ENCODE peak calls at places on chromosomes 2 and 18, in five cellular contexts. One of them, this sample, is unnamed. For H3K36me3 and H3K4me1, the result is how much of the 10 kb centered on the place peaks cover.

GRCh38 chr2:144078802-144079386 is 441.0 kb downstream of the ZEB2 start:
- DNase-seq in stomach: no peak
- DNase-seq in SK-N-SH: peak
- DNase-seq in transverse colon: no peak
- DNase-seq in neural progenitor cell: no peak
- DNase-seq in this sample: no peak

GRCh38 chr18:78271790-78272189 is 707.8 kb upstream of the SALL3 start:
- DNase-seq in stomach: no peak
- DNase-seq in SK-N-SH: no peak
- DNase-seq in transverse colon: no peak
- DNase-seq in neural progenitor cell: no peak
- DNase-seq in this sample: no peak

GRCh38 chr2:219633276-219634065 is 6.0 kb downstream of the SLC4A3 start:
- DNase-seq in stomach: peak
- DNase-seq in SK-N-SH: peak
- DNase-seq in transverse colon: no peak
- DNase-seq in neural progenitor cell: no peak
- DNase-seq in this sample: no peak

GRCh38 chr2:208820289-208820688 is 413.7 kb downstream of the PTH2R start:
- DNase-seq in stomach: no peak
- DNase-seq in SK-N-SH: peak
- DNase-seq in transverse colon: no peak
- DNase-seq in neural progenitor cell: peak
- DNase-seq in this sample: no peak

GRCh38 chr2:96527990-96528679 is 8.4 kb upstream of the ARID5A start:
- DNase-seq in stomach: no peak
- DNase-seq in SK-N-SH: no peak
- DNase-seq in transverse colon: peak
- DNase-seq in neural progenitor cell: no peak
- DNase-seq in this sample: no peak

GRCh38 chr2:104872866-104873688 is 19.2 kb downstream of the POU3F3 start:
- DNase-seq in stomach: peak
- DNase-seq in SK-N-SH: peak
- DNase-seq in transverse colon: peak
- DNase-seq in neural progenitor cell: peak
- DNase-seq in this sample: peak

GRCh38 chr2:17915099-17915498 is 36.6 kb downstream of the KCNS3 start:
- DNase-seq in stomach: no peak
- DNase-seq in SK-N-SH: no peak
- DNase-seq in transverse colon: no peak
- DNase-seq in neural progenitor cell: no peak
- DNase-seq in this sample: no peak

GRCh38 chr2:109148347-109148746 is 19.3 kb downstream of the SH3RF3 start:
- DNase-seq in stomach: no peak
- DNase-seq in SK-N-SH: no peak
- DNase-seq in transverse colon: no peak
- DNase-seq in neural progenitor cell: no peak
- DNase-seq in this sample: no peak

GRCh38 chr2:241849616-241850543 is 8.8 kb downstream of the PDCD1 start:
- DNase-seq in stomach: no peak
- DNase-seq in SK-N-SH: peak
- DNase-seq in transverse colon: no peak
- DNase-seq in neural progenitor cell: no peak
- DNase-seq in this sample: no peak

GRCh38 chr2:182897137-182897536 is 30.7 kb upstream of the FRZB start:
- DNase-seq in stomach: no peak
- DNase-seq in SK-N-SH: no peak
- DNase-seq in transverse colon: no peak
- DNase-seq in neural progenitor cell: no peak
- DNase-seq in this sample: no peak

GRCh38 chr2:223601932-223602676 is at the start of gene SCG2:
- DNase-seq in stomach: peak
- DNase-seq in SK-N-SH: peak
- DNase-seq in transverse colon: peak
- DNase-seq in neural progenitor cell: peak
- DNase-seq in this sample: peak

GRCh38 chr2:197254776-197255521 is 55.6 kb downstream of the ANKRD44 start:
- DNase-seq in stomach: no peak
- DNase-seq in SK-N-SH: peak
- DNase-seq in transverse colon: no peak
- DNase-seq in neural progenitor cell: no peak
- DNase-seq in this sample: no peak

GRCh38 chr2:229431331-229431954 is 160.4 kb upstream of the PID1 start:
- DNase-seq in stomach: no peak
- DNase-seq in SK-N-SH: peak
- DNase-seq in transverse colon: no peak
- DNase-seq in neural progenitor cell: peak
- DNase-seq in this sample: no peak

GRCh38 chr18:53657257-53657656 is 567.2 kb downstream of the MBD2 start:
- DNase-seq in stomach: no peak
- DNase-seq in SK-N-SH: no peak
- DNase-seq in transverse colon: no peak
- DNase-seq in neural progenitor cell: no peak
- DNase-seq in this sample: no peak

GRCh38 chr2:72824224-72824842 is 1.5 kb downstream of the EXOC6B start:
- DNase-seq in stomach: no peak
- DNase-seq in SK-N-SH: no peak
- DNase-seq in transverse colon: no peak
- DNase-seq in neural progenitor cell: no peak
- DNase-seq in this sample: no peak

GRCh38 chr2:19185061-19185460 is 173.4 kb downstream of the OSR1 start:
- DNase-seq in stomach: no peak
- DNase-seq in SK-N-SH: no peak
- DNase-seq in transverse colon: no peak
- DNase-seq in neural progenitor cell: no peak
- DNase-seq in this sample: no peak

GRCh38 chr2:172672999-172673726 is 62.5 kb upstream of the RAPGEF4 start:
- DNase-seq in stomach: peak
- DNase-seq in SK-N-SH: no peak
- DNase-seq in transverse colon: peak
- DNase-seq in neural progenitor cell: no peak
- DNase-seq in this sample: peak

GRCh38 chr18:11955299-11956029 is 25.8 kb upstream of the IMPA2 start:
- DNase-seq in stomach: no peak
- DNase-seq in SK-N-SH: no peak
- DNase-seq in transverse colon: peak
- DNase-seq in neural progenitor cell: no peak
- DNase-seq in this sample: peak

GRCh38 chr18:57542126-57542525 is 44.4 kb downstream of the FECH start:
- DNase-seq in stomach: no peak
- DNase-seq in SK-N-SH: no peak
- DNase-seq in transverse colon: no peak
- DNase-seq in neural progenitor cell: no peak
- DNase-seq in this sample: no peak
- H3K27ac ChIP-seq in stomach: no peak
- H3K27ac ChIP-seq in SK-N-SH: no peak
- H3K27ac ChIP-seq in transverse colon: no peak
- H3K27ac ChIP-seq in neural progenitor cell: no peak
- H3K27ac ChIP-seq in this sample: no peak

GRCh38 chr2:216116418-216116817 is 7.3 kb downstream of the XRCC5 start:
- DNase-seq in stomach: no peak
- DNase-seq in SK-N-SH: peak
- DNase-seq in transverse colon: no peak
- DNase-seq in neural progenitor cell: no peak
- DNase-seq in this sample: no peak

GRCh38 chr2:216119986-216120385 is 10.8 kb downstream of the XRCC5 start:
- DNase-seq in stomach: no peak
- DNase-seq in SK-N-SH: no peak
- DNase-seq in transverse colon: no peak
- DNase-seq in neural progenitor cell: no peak
- DNase-seq in this sample: no peak

GRCh38 chr2:216117566-216117965 is 8.4 kb downstream of the XRCC5 start:
- DNase-seq in stomach: no peak
- DNase-seq in SK-N-SH: no peak
- DNase-seq in transverse colon: no peak
- DNase-seq in neural progenitor cell: no peak
- DNase-seq in this sample: no peak

GRCh38 chr2:216119144-216119543 is 10.0 kb downstream of the XRCC5 start:
- DNase-seq in stomach: no peak
- DNase-seq in SK-N-SH: no peak
- DNase-seq in transverse colon: no peak
- DNase-seq in neural progenitor cell: peak
- DNase-seq in this sample: no peak

DNA sequence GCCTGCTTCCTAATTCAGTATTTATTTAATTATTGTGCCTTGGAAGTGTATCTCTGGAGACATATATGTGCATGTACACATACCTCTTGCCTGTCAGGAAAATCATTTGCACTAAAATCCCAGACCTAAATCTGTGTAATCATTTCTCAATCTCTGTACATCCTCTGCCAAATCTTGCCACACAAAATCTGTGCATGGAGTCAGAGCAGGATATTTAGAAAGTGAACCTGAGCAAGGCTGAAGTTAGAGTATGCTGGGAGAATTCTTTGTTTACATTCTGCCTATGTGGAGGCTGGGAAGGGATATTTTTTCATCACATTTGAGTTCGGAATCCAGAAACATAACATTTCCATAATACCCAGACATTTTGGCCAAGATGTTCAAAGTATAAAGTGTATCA is 9.3 kb downstream of the XRCC5 start:
- DNase-seq in stomach: no peak
- DNase-seq in SK-N-SH: no peak
- DNase-seq in transverse colon: no peak
- DNase-seq in neural progenitor cell: no peak
- DNase-seq in this sample: no peak
- H3K36me3 ChIP-seq in stomach: half or more
- H3K36me3 ChIP-seq in SK-N-SH: half or more
- H3K36me3 ChIP-seq in transverse colon: under half
- H3K36me3 ChIP-seq in neural progenitor cell: under half
- H3K36me3 ChIP-seq in this sample: under half

DNA sequence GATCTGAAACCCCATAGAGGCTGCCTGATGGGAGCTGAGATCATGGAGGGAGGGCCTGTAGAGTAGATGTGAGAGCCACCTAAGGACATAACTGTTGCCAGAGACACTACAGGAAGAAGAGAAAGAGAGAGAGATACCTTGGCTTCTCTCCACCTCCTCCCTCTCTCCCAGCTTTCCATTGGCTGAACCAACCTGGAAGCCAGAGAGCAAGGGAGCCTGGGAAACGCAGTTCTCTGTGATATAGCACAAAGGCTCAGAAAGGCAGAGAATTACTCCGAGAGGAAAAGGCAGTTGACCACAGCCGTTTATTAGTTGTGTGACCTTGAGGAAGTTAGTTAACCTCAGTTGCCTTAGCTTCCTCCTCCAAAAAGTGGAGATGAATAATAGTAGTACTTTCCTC is 37.7 kb upstream of the MAT2A start:
- DNase-seq in stomach: no peak
- DNase-seq in SK-N-SH: no peak
- DNase-seq in transverse colon: no peak
- DNase-seq in neural progenitor cell: no peak
- DNase-seq in this sample: no peak
- H3K4me1 ChIP-seq in stomach: half or more
- H3K4me1 ChIP-seq in SK-N-SH: under half
- H3K4me1 ChIP-seq in transverse colon: under half
- H3K4me1 ChIP-seq in neural progenitor cell: under half
- H3K4me1 ChIP-seq in this sample: under half

GRCh38 chr2:55116598-55116964 is 66.3 kb upstream of the RTN4 start:
- DNase-seq in stomach: no peak
- DNase-seq in SK-N-SH: no peak
- DNase-seq in transverse colon: no peak
- DNase-seq in neural progenitor cell: no peak
- DNase-seq in this sample: no peak
- H3K27ac ChIP-seq in stomach: no peak
- H3K27ac ChIP-seq in SK-N-SH: no peak
- H3K27ac ChIP-seq in transverse colon: no peak
- H3K27ac ChIP-seq in neural progenitor cell: no peak
- H3K27ac ChIP-seq in this sample: no peak

DNA sequence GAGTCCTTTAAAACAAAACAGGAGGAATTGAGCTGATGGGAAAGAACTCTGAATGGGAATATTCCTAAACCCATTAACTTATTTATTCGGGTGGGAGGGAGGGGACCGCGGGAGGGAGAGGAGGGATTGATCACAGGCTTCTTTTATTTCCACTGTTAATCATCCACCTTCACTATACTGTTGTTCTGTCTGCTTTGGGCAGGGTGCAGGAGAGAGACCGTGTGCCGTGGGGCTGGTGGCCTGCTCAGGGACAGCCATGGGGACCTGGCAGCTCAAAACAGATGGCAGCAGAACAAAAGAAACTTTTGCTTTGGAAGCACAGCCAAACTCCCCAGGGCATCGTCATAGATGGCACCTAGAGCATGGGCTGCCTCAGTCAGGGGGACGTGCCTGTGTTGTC is 195.3 kb downstream of the MGAT5 start:
- DNase-seq in stomach: no peak
- DNase-seq in SK-N-SH: no peak
- DNase-seq in transverse colon: no peak
- DNase-seq in neural progenitor cell: no peak
- DNase-seq in this sample: no peak
- H3K36me3 ChIP-seq in stomach: half or more
- H3K36me3 ChIP-seq in SK-N-SH: under half
- H3K36me3 ChIP-seq in transverse colon: under half
- H3K36me3 ChIP-seq in neural progenitor cell: under half
- H3K36me3 ChIP-seq in this sample: under half

GRCh38 chr2:131064589-131065232 is 28.5 kb downstream of the FAM168B start:
- DNase-seq in stomach: no peak
- DNase-seq in SK-N-SH: peak
- DNase-seq in transverse colon: no peak
- DNase-seq in neural progenitor cell: no peak
- DNase-seq in this sample: no peak
- H3K4me1 ChIP-seq in stomach: under half
- H3K4me1 ChIP-seq in SK-N-SH: under half
- H3K4me1 ChIP-seq in transverse colon: under half
- H3K4me1 ChIP-seq in neural progenitor cell: under half
- H3K4me1 ChIP-seq in this sample: under half

DNA sequence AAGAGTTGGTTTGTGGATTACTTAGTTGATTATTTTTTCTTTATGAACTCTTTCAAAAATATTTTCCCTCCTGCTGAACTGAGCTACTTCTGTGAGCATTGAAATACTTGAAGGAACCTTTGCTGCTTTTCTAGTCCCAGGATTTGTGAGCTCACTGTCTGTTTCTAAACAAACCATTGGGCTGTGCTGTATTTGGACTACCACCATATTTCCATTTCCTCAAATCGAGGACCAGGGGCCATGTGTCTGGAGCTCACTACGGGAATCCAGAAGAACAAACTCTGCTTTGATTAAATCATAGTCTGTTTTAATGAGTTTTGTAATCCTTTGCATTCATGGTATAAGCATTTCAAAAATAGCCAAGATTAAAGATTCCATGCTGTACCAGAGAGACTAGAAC is 1.3 kb downstream of the MRPL33 start:
- DNase-seq in stomach: no peak
- DNase-seq in SK-N-SH: no peak
- DNase-seq in transverse colon: no peak
- DNase-seq in neural progenitor cell: no peak
- DNase-seq in this sample: no peak
- H3K27ac ChIP-seq in stomach: peak
- H3K27ac ChIP-seq in SK-N-SH: no peak
- H3K27ac ChIP-seq in transverse colon: peak
- H3K27ac ChIP-seq in neural progenitor cell: no peak
- H3K27ac ChIP-seq in this sample: peak

GRCh38 chr2:101842471-101842870 is 145.0 kb downstream of the MAP4K4 start:
- DNase-seq in stomach: no peak
- DNase-seq in SK-N-SH: no peak
- DNase-seq in transverse colon: no peak
- DNase-seq in neural progenitor cell: no peak
- DNase-seq in this sample: no peak
- H3K36me3 ChIP-seq in stomach: half or more
- H3K36me3 ChIP-seq in SK-N-SH: half or more
- H3K36me3 ChIP-seq in transverse colon: under half
- H3K36me3 ChIP-seq in neural progenitor cell: under half
- H3K36me3 ChIP-seq in this sample: under half